ENCODE peak calls at places on chromosomes 2 and 18, in six cellular contexts. T is cardiac fibroblast, S is astrocyte of the spinal cord, G is osteocyte, X is endothelial cell, B is tibial artery. Z is an unnamed sample.

GRCh38 chr2:182980652-182981051 is 57.6 kb downstream of the NCKAP1 start:
- DNase-seq in T (no peak), S (no peak), G (no peak), X (no peak), B (no peak), Z (no peak)

GRCh38 chr2:55115795-55116597 is 65.7 kb upstream of the RTN4 start:
- DNase-seq in T (peak), S (peak), G (no peak), X (no peak), B (no peak), Z (no peak)

GRCh38 chr2:160932960-160933359 is 227.3 kb upstream of the TANK start:
- DNase-seq in T (peak), S (no peak), G (no peak), X (no peak), B (no peak), Z (no peak)

GRCh38 chr18:23138470-23138869 is 3.2 kb downstream of the CABLES1 start:
- DNase-seq in T (no peak), S (no peak), G (no peak), X (no peak), B (no peak), Z (no peak)

GRCh38 chr2:17873021-17873420 is 5.4 kb upstream of the KCNS3 start:
- DNase-seq in T (no peak), S (no peak), G (no peak), X (no peak), B (no peak), Z (no peak)

GRCh38 chr2:95185197-95185596 is 19.6 kb downstream of the ZNF2 start:
- DNase-seq in T (no peak), S (no peak), G (no peak), X (no peak), B (no peak), Z (no peak)

GRCh38 chr2:200509608-200510433 is at the start of gene KCTD18:
- DNase-seq in T (peak), S (peak), G (peak), X (peak), B (peak), Z (peak)

GRCh38 chr2:207258191-207258991 is 92.6 kb upstream of the KLF7 start:
- DNase-seq in T (peak), S (peak), G (peak), X (no peak), B (peak), Z (no peak)

GRCh38 chr2:15668611-15669305 is 77.1 kb downstream of the DDX1 start:
- DNase-seq in T (peak), S (peak), G (no peak), X (no peak), B (no peak), Z (no peak)

GRCh38 chr2:54560146-54560881 is 104.2 kb downstream of the SPTBN1 start:
- DNase-seq in T (peak), S (peak), G (no peak), X (peak), B (peak), Z (no peak)

GRCh38 chr2:213043566-213043965 is 107.8 kb downstream of the IKZF2 start:
- DNase-seq in T (no peak), S (no peak), G (no peak), X (no peak), B (no peak), Z (no peak)

GRCh38 chr2:63050186-63050915 is at the start of gene OTX1:
- DNase-seq in T (peak), S (no peak), G (no peak), X (peak), B (no peak), Z (no peak)

GRCh38 chr18:22015156-22015555 is 154.2 kb upstream of the GATA6 start:
- DNase-seq in T (no peak), S (peak), G (no peak), X (no peak), B (no peak), Z (no peak)

GRCh38 chr2:226398580-226398979 is 401.0 kb downstream of the IRS1 start:
- DNase-seq in T (peak), S (peak), G (no peak), X (no peak), B (no peak), Z (no peak)

GRCh38 chr2:105879798-105880300 is 135.1 kb downstream of the NCK2 start:
- DNase-seq in T (no peak), S (no peak), G (no peak), X (no peak), B (no peak), Z (no peak)

GRCh38 chr18:62870643-62871042 is 155.3 kb downstream of the PHLPP1 start:
- DNase-seq in T (no peak), S (no peak), G (no peak), X (no peak), B (no peak), Z (no peak)

GRCh38 chr2:25076749-25077148 is 34.9 kb downstream of the EFR3B start:
- DNase-seq in T (no peak), S (no peak), G (no peak), X (no peak), B (no peak), Z (no peak)

GRCh38 chr2:184032983-184033382 is 565.3 kb upstream of the ZNF804A start:
- DNase-seq in T (no peak), S (no peak), G (no peak), X (no peak), B (no peak), Z (no peak)

GRCh38 chr2:181642071-181642470 is 14.8 kb downstream of the CERKL start:
- DNase-seq in T (no peak), S (no peak), G (no peak), X (no peak), B (no peak), Z (no peak)

GRCh38 chr2:230319211-230319862 is 7.7 kb upstream of the SP140L start:
- DNase-seq in T (no peak), S (no peak), G (no peak), X (no peak), B (no peak), Z (peak)

GRCh38 chr2:25960920-25961319 is 21.4 kb downstream of the KIF3C start:
- DNase-seq in T (peak), S (peak), G (no peak), X (peak), B (no peak), Z (no peak)

GRCh38 chr18:64094210-64094609 is 54.7 kb downstream of the LINC00305 start:
- DNase-seq in T (no peak), S (no peak), G (no peak), X (no peak), B (no peak), Z (no peak)

GRCh38 chr18:79884963-79885728 is 66.3 kb downstream of the SLC66A2 start:
- DNase-seq in T (no peak), S (no peak), G (no peak), X (no peak), B (no peak), Z (no peak)

GRCh38 chr18:5309888-5310470 is 14.5 kb upstream of the ZBTB14 start:
- DNase-seq in T (no peak), S (no peak), G (no peak), X (no peak), B (no peak), Z (peak)

GRCh38 chr2:25041307-25041927 is 459 bp upstream of the EFR3B start:
- DNase-seq in T (peak), S (peak), G (no peak), X (peak), B (peak), Z (peak)

DNA sequence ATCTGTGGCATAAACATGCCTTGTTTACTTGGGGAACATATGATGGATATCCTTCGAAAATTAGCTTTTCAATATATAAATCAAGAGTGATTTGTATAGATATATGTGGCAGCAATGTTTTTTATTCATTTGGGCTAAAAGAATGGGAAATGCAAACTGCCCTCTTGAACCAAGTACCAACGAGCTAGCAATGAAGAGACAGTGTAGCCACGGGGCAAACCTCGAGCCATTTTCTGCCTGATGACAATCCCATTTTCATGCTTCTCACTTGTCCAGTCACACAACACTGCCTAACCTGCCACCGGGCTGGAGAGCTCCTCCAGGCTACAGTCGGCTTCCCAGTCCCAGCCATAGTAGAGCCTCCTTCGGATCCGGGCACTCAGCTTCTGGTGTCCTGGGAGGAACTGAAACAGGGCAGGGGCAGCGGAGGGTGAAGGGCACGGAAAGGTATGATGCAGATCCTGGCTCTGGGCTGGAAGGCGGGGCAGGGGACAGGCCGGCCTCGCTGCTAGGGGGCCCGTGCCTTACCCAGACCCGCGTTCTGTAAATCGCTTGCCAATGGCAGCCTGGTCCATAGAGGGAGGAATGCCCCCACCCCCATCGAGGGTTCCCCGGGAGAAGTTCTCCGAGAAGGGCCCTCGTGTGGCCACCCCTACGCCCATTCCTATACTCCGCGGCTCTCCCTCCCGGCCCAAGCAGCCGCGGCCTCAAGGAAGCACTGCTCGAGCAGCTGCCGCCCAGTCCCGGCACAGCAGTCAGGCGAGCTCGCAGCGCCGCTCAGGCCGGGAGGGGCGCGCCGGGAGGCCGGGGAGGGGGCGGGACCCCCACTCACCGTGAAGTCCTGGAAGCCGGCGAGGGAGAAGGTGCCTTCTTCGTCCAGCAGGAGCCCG is 552 bp downstream of the CNPPD1 start:
- DNase-seq in T (peak), S (peak), G (no peak), X (no peak), B (peak), Z (peak)
- TF ChIP-seq CTCF in T (no peak), S (peak), G (peak), X (no peak), B (no peak), Z (no peak)

GRCh38 chr2:189171956-189172609 is 7.5 kb downstream of the COL5A2 start:
- DNase-seq in T (no peak), S (peak), G (no peak), X (no peak), B (no peak), Z (no peak)
- TF ChIP-seq CTCF in T (peak), S (no peak), G (peak), X (peak), B (peak), Z (no peak)

DNA sequence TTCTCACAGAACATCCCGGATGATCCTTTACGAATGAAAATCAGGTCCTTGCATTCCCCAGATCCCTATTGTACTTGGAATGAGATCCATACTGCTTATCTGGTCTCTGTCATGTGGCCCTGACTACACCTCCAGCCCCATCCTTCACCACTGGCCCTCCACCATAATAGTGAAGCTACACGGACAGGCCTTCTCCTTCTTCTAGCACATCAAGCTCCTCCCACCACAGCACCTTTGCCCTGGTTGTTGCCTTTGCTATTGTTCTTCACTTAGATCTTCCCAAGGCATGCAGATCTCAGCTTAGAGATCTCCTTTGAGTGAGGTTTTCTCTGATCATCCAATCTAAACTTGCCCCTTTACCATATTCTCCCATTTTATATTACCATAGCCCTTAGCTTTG is 20.1 kb upstream of the RMDN2 start:
- DNase-seq in T (no peak), S (no peak), G (no peak), X (no peak), B (no peak), Z (no peak)
- TF ChIP-seq CTCF in T (no peak), S (no peak), G (no peak), X (no peak), B (no peak), Z (no peak)

DNA sequence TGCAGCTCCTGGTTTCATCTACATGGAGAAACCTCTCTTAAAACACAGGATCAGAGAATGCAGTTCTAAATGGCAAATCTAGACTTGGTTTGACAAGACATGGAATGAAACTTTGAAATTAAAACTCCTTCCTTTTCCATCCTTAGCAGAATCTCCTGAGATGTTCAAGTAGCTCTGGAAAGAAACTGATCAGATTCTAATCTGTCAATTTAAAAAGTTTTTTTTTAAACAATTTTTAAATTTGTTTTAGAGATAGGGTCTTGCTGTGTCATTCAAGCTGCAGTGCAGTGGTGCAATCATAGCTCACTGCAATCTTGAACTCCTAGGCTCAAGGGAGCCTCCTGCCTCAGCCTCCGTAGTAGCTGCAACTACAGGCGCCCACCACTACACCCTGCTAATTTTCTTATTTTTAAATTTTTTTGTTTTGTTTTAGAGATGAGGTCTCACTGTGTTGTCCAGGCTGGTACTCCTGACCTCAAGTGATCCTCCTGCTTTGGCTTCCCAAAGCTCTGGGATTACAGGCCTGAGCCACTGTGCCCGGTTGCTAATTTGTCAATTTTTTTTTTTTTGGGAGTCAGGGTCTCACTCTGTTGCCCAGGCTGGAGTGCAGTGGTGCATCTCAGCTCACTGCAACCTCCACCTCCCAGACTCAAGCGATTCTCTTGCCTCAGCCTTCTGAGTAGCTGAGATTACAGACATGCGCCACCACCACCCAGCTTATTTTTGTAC is 216.7 kb downstream of the TGIF1 start:
- DNase-seq in T (no peak), S (no peak), G (peak), X (no peak), B (no peak), Z (no peak)
- TF ChIP-seq CTCF in T (no peak), S (no peak), G (no peak), X (no peak), B (no peak), Z (peak)

GRCh38 chr2:68157402-68158133 is at the start of gene PNO1:
- DNase-seq in T (peak), S (peak), G (peak), X (peak), B (peak), Z (peak)
- TF ChIP-seq CTCF in T (no peak), S (no peak), G (no peak), X (no peak), B (no peak), Z (no peak)

GRCh38 chr2:118278046-118278445 is 189.8 kb downstream of the INSIG2 start:
- DNase-seq in T (no peak), S (no peak), G (no peak), X (no peak), B (no peak), Z (no peak)
- TF ChIP-seq CTCF in T (no peak), S (no peak), G (no peak), X (no peak), B (no peak), Z (no peak)

Z was measured in CD4-positive, alpha-beta T cell.